ENCODE peak calls at places on chromosomes 1 and 21, in five cellular contexts. One of them, this sample, is unnamed.

GRCh38 chr21:34939673-34940321 is 109.3 kb downstream of the RUNX1 start:
- DNase-seq in fibroblast of mammary gland: no peak
- DNase-seq in IMR-90: no peak
- DNase-seq in dorsolateral prefrontal cortex: no peak
- DNase-seq in fibroblast of lung: no peak
- DNase-seq in this sample: no peak

GRCh38 chr1:27574871-27575831 is 28.8 kb downstream of the AHDC1 start:
- DNase-seq in fibroblast of lung: peak
- DNase-seq in fibroblast of mammary gland: peak
- DNase-seq in dorsolateral prefrontal cortex: no peak
- DNase-seq in IMR-90: peak
- DNase-seq in this sample: peak

GRCh38 chr1:207711285-207711684 is 40.6 kb upstream of the CD46 start:
- DNase-seq in dorsolateral prefrontal cortex: no peak
- DNase-seq in IMR-90: peak
- DNase-seq in fibroblast of lung: peak
- DNase-seq in fibroblast of mammary gland: peak
- DNase-seq in this sample: peak

GRCh38 chr1:41240806-41241747 is 1.0 kb downstream of the SCMH1 start:
- DNase-seq in fibroblast of mammary gland: peak
- DNase-seq in fibroblast of lung: peak
- DNase-seq in IMR-90: peak
- DNase-seq in dorsolateral prefrontal cortex: peak
- DNase-seq in this sample: peak

GRCh38 chr1:165647517-165647916 is 16.5 kb downstream of the MGST3 start:
- DNase-seq in fibroblast of lung: no peak
- DNase-seq in IMR-90: no peak
- DNase-seq in dorsolateral prefrontal cortex: no peak
- DNase-seq in fibroblast of mammary gland: no peak
- DNase-seq in this sample: no peak

GRCh38 chr1:63843884-63844283 is 70.1 kb downstream of the ROR1 start:
- DNase-seq in fibroblast of mammary gland: no peak
- DNase-seq in dorsolateral prefrontal cortex: no peak
- DNase-seq in fibroblast of lung: no peak
- DNase-seq in IMR-90: no peak
- DNase-seq in this sample: no peak

GRCh38 chr1:40059292-40059959 is 18.9 kb downstream of the CAP1 start:
- DNase-seq in fibroblast of mammary gland: peak
- DNase-seq in dorsolateral prefrontal cortex: no peak
- DNase-seq in IMR-90: peak
- DNase-seq in fibroblast of lung: peak
- DNase-seq in this sample: peak

GRCh38 chr1:246786606-246787238 is 62.5 kb downstream of the SCCPDH start:
- DNase-seq in fibroblast of lung: no peak
- DNase-seq in fibroblast of mammary gland: no peak
- DNase-seq in dorsolateral prefrontal cortex: no peak
- DNase-seq in IMR-90: no peak
- DNase-seq in this sample: no peak

GRCh38 chr1:34984435-34985062 is 598 bp downstream of the TMEM35B start:
- DNase-seq in dorsolateral prefrontal cortex: no peak
- DNase-seq in fibroblast of lung: peak
- DNase-seq in IMR-90: peak
- DNase-seq in fibroblast of mammary gland: peak
- DNase-seq in this sample: peak

GRCh38 chr1:93591291-93591832 is 90.3 kb downstream of the BCAR3 start:
- DNase-seq in fibroblast of lung: no peak
- DNase-seq in fibroblast of mammary gland: no peak
- DNase-seq in IMR-90: no peak
- DNase-seq in dorsolateral prefrontal cortex: no peak
- DNase-seq in this sample: no peak

GRCh38 chr1:204288061-204288588 is 71.6 kb downstream of the PLEKHA6 start:
- DNase-seq in fibroblast of lung: no peak
- DNase-seq in dorsolateral prefrontal cortex: no peak
- DNase-seq in IMR-90: no peak
- DNase-seq in fibroblast of mammary gland: peak
- DNase-seq in this sample: peak

GRCh38 chr1:55623339-55623738 is 408.2 kb upstream of the USP24 start:
- DNase-seq in IMR-90: peak
- DNase-seq in fibroblast of mammary gland: peak
- DNase-seq in fibroblast of lung: peak
- DNase-seq in dorsolateral prefrontal cortex: no peak
- DNase-seq in this sample: no peak

GRCh38 chr21:16534408-16535099 is 804.8 kb downstream of the USP25 start:
- DNase-seq in fibroblast of mammary gland: peak
- DNase-seq in fibroblast of lung: peak
- DNase-seq in IMR-90: peak
- DNase-seq in dorsolateral prefrontal cortex: peak
- DNase-seq in this sample: peak

GRCh38 chr21:46264690-46265144 is 20.7 kb downstream of the MCM3AP start:
- DNase-seq in fibroblast of lung: no peak
- DNase-seq in dorsolateral prefrontal cortex: no peak
- DNase-seq in IMR-90: no peak
- DNase-seq in fibroblast of mammary gland: no peak
- DNase-seq in this sample: no peak

GRCh38 chr21:18772404-18772803 is 368.8 kb upstream of the TMPRSS15 start:
- DNase-seq in fibroblast of mammary gland: peak
- DNase-seq in dorsolateral prefrontal cortex: no peak
- DNase-seq in fibroblast of lung: peak
- DNase-seq in IMR-90: no peak
- DNase-seq in this sample: no peak

GRCh38 chr21:25912402-25912746 is 177.6 kb downstream of the GABPA start:
- DNase-seq in fibroblast of lung: no peak
- DNase-seq in dorsolateral prefrontal cortex: no peak
- DNase-seq in IMR-90: no peak
- DNase-seq in fibroblast of mammary gland: no peak
- DNase-seq in this sample: no peak

GRCh38 chr1:230550428-230550827 is 91.9 kb upstream of the COG2 start:
- DNase-seq in IMR-90: no peak
- DNase-seq in fibroblast of lung: no peak
- DNase-seq in fibroblast of mammary gland: peak
- DNase-seq in dorsolateral prefrontal cortex: no peak
- DNase-seq in this sample: no peak

GRCh38 chr21:34687065-34687464 is 18.3 kb downstream of the CLIC6 start:
- DNase-seq in dorsolateral prefrontal cortex: no peak
- DNase-seq in fibroblast of lung: no peak
- DNase-seq in IMR-90: no peak
- DNase-seq in fibroblast of mammary gland: no peak
- DNase-seq in this sample: no peak

GRCh38 chr1:223215026-223215425 is 72.0 kb upstream of the TLR5 start:
- DNase-seq in fibroblast of lung: no peak
- DNase-seq in fibroblast of mammary gland: no peak
- DNase-seq in dorsolateral prefrontal cortex: no peak
- DNase-seq in IMR-90: no peak
- DNase-seq in this sample: no peak

GRCh38 chr1:94599090-94599813 is 57.7 kb upstream of the F3 start:
- DNase-seq in IMR-90: peak
- DNase-seq in dorsolateral prefrontal cortex: no peak
- DNase-seq in fibroblast of lung: peak
- DNase-seq in fibroblast of mammary gland: peak
- DNase-seq in this sample: peak

GRCh38 chr21:43193651-43194302 is 25.0 kb downstream of the CRYAA start:
- DNase-seq in IMR-90: peak
- DNase-seq in dorsolateral prefrontal cortex: peak
- DNase-seq in fibroblast of mammary gland: peak
- DNase-seq in fibroblast of lung: peak
- DNase-seq in this sample: peak

GRCh38 chr1:246947255-246947654 is 15.5 kb upstream of the AHCTF1 start:
- DNase-seq in fibroblast of lung: peak
- DNase-seq in dorsolateral prefrontal cortex: no peak
- DNase-seq in fibroblast of mammary gland: peak
- DNase-seq in IMR-90: peak
- DNase-seq in this sample: no peak

GRCh38 chr1:45803299-45803780 is at the start of gene MAST2:
- DNase-seq in fibroblast of lung: peak
- DNase-seq in IMR-90: peak
- DNase-seq in fibroblast of mammary gland: peak
- DNase-seq in dorsolateral prefrontal cortex: peak
- DNase-seq in this sample: peak

GRCh38 chr1:165862448-165862847 is 35.0 kb downstream of the UCK2 start:
- DNase-seq in fibroblast of mammary gland: no peak
- DNase-seq in IMR-90: no peak
- DNase-seq in dorsolateral prefrontal cortex: no peak
- DNase-seq in fibroblast of lung: no peak
- DNase-seq in this sample: no peak

GRCh38 chr1:245687636-245688535 is 533.1 kb downstream of the KIF26B start:
- DNase-seq in IMR-90: no peak
- DNase-seq in fibroblast of mammary gland: no peak
- DNase-seq in fibroblast of lung: peak
- DNase-seq in dorsolateral prefrontal cortex: no peak
- DNase-seq in this sample: no peak

GRCh38 chr21:14453964-14454641 is 71.2 kb upstream of the HSPA13 start:
- DNase-seq in fibroblast of lung: no peak
- DNase-seq in IMR-90: no peak
- DNase-seq in dorsolateral prefrontal cortex: no peak
- DNase-seq in fibroblast of mammary gland: no peak
- DNase-seq in this sample: no peak

GRCh38 chr1:119286587-119287181 is 81.9 kb upstream of the HAO2 start:
- DNase-seq in fibroblast of lung: peak
- DNase-seq in IMR-90: peak
- DNase-seq in dorsolateral prefrontal cortex: no peak
- DNase-seq in fibroblast of mammary gland: peak
- DNase-seq in this sample: peak

GRCh38 chr1:3306583-3307285 is 147.7 kb upstream of the ARHGEF16 start:
- DNase-seq in fibroblast of mammary gland: peak
- DNase-seq in fibroblast of lung: peak
- DNase-seq in IMR-90: peak
- DNase-seq in dorsolateral prefrontal cortex: no peak
- DNase-seq in this sample: peak

GRCh38 chr1:163701783-163702182 is 380.0 kb downstream of the NUF2 start:
- DNase-seq in fibroblast of lung: no peak
- DNase-seq in fibroblast of mammary gland: no peak
- DNase-seq in IMR-90: no peak
- DNase-seq in dorsolateral prefrontal cortex: no peak
- DNase-seq in this sample: no peak

GRCh38 chr1:90045853-90046563 is 51.1 kb downstream of the ZNF326 start:
- DNase-seq in fibroblast of mammary gland: peak
- DNase-seq in IMR-90: peak
- DNase-seq in fibroblast of lung: peak
- DNase-seq in dorsolateral prefrontal cortex: no peak
- DNase-seq in this sample: peak

GRCh38 chr1:12196641-12197482 is 30.1 kb downstream of the TNFRSF1B start:
- DNase-seq in IMR-90: no peak
- DNase-seq in dorsolateral prefrontal cortex: no peak
- DNase-seq in fibroblast of mammary gland: no peak
- DNase-seq in fibroblast of lung: no peak
- DNase-seq in this sample: no peak
- TF ChIP-seq CTCF in IMR-90: peak
- TF ChIP-seq CTCF in dorsolateral prefrontal cortex: no peak
- TF ChIP-seq CTCF in fibroblast of mammary gland: no peak
- TF ChIP-seq CTCF in fibroblast of lung: no peak
- TF ChIP-seq CTCF in this sample: no peak

GRCh38 chr1:170716835-170717429 is 53.0 kb downstream of the PRRX1 start:
- DNase-seq in fibroblast of lung: no peak
- DNase-seq in IMR-90: no peak
- DNase-seq in dorsolateral prefrontal cortex: no peak
- DNase-seq in fibroblast of mammary gland: no peak
- DNase-seq in this sample: no peak

GRCh38 chr1:170711682-170712081 is 47.8 kb downstream of the PRRX1 start:
- DNase-seq in IMR-90: peak
- DNase-seq in fibroblast of mammary gland: peak
- DNase-seq in dorsolateral prefrontal cortex: no peak
- DNase-seq in fibroblast of lung: peak
- DNase-seq in this sample: peak

GRCh38 chr1:170714938-170715337 is 51.0 kb downstream of the PRRX1 start:
- DNase-seq in IMR-90: no peak
- DNase-seq in dorsolateral prefrontal cortex: no peak
- DNase-seq in fibroblast of mammary gland: no peak
- DNase-seq in fibroblast of lung: no peak
- DNase-seq in this sample: no peak

DNA sequence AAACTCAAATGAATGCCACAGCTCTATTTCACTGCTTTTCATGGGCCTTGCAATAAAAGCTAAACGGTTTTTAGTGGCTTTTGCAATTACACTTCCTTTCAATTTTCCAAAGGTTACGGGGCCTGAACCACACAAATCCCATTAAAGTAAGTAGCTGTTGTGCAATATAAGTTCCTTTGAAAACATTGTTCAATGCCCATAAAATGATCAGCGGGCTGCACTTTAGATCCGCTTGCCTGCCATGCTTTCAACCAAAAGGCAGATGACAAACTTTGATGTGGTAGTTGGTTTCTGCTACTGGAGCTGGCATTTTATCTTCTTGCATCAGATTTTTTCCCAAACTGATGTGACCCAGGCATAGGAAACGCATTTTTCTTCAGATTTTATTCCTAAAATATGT is 50.2 kb downstream of the PRRX1 start:
- DNase-seq in IMR-90: no peak
- DNase-seq in fibroblast of lung: no peak
- DNase-seq in fibroblast of mammary gland: no peak
- DNase-seq in dorsolateral prefrontal cortex: no peak
- DNase-seq in this sample: peak
- TF ChIP-seq CTCF in IMR-90: no peak
- TF ChIP-seq CTCF in fibroblast of lung: no peak
- TF ChIP-seq CTCF in fibroblast of mammary gland: no peak
- TF ChIP-seq CTCF in dorsolateral prefrontal cortex: no peak
- TF ChIP-seq CTCF in this sample: no peak

GRCh38 chr1:983736-984475 is 2.0 kb upstream of the PERM1 start:
- DNase-seq in fibroblast of mammary gland: no peak
- DNase-seq in IMR-90: no peak
- DNase-seq in dorsolateral prefrontal cortex: no peak
- DNase-seq in fibroblast of lung: no peak
- DNase-seq in this sample: no peak
- TF ChIP-seq CTCF in fibroblast of mammary gland: peak
- TF ChIP-seq CTCF in IMR-90: peak
- TF ChIP-seq CTCF in dorsolateral prefrontal cortex: peak
- TF ChIP-seq CTCF in fibroblast of lung: peak
- TF ChIP-seq CTCF in this sample: peak

DNA sequence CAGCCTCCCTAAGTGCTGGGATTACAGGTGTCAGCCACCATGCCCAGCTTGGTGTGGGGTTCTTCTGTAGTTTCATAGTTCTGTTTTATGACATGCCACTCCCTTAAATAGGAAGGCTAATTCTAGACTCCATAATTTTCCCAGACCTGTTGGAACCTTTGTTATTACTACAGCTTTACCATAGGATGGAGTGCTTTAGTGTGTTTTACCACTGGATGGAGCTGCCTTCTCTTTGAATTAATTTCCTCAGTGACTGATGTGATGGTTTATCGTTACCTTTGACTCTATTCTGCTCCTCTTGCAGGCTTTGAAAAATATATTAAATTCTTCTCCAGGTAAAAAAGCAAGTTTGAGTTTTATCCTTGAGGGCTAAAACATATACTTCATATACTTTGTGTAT is 84.6 kb upstream of the NEK7 start:
- DNase-seq in fibroblast of lung: peak
- DNase-seq in dorsolateral prefrontal cortex: no peak
- DNase-seq in fibroblast of mammary gland: peak
- DNase-seq in IMR-90: no peak
- DNase-seq in this sample: peak
- TF ChIP-seq CTCF in fibroblast of lung: no peak
- TF ChIP-seq CTCF in dorsolateral prefrontal cortex: no peak
- TF ChIP-seq CTCF in fibroblast of mammary gland: peak
- TF ChIP-seq CTCF in IMR-90: peak
- TF ChIP-seq CTCF in this sample: peak